ENCODE peak calls at places on chromosome 7, in seven cellular contexts. I is heart left ventricle, J is A549, G is ovary, R is transverse colon, T is stomach, K is Peyer's patch. Z is an unnamed sample.

GRCh38 chr7:30467275-30467674 is 11.3 kb downstream of the NOD1 start:
- DNase-seq in R (no peak), I (peak), T (no peak), G (no peak), J (no peak), K (no peak), Z (peak)

GRCh38 chr7:4707134-4707651 is 25.1 kb downstream of the FOXK1 start:
- DNase-seq in T (no peak), G (no peak), I (no peak), R (no peak), J (no peak), K (no peak), Z (no peak)

GRCh38 chr7:142459557-142459963 is 201.7 kb upstream of the PRSS58 start:
- DNase-seq in J (peak), I (no peak), K (no peak), T (no peak), G (no peak), R (peak), Z (no peak)

GRCh38 chr7:16644987-16645592 is 464 bp downstream of the ANKMY2 start:
- DNase-seq in I (peak), G (peak), K (peak), J (peak), T (peak), R (peak), Z (no peak)

GRCh38 chr7:2053395-2053794 is 179.3 kb downstream of the MAD1L1 start:
- DNase-seq in I (no peak), R (no peak), G (no peak), T (no peak), J (no peak), K (no peak), Z (no peak)

GRCh38 chr7:40324889-40325288 is 190.1 kb downstream of the SUGCT start:
- DNase-seq in I (no peak), J (no peak), G (no peak), T (no peak), K (no peak), R (no peak), Z (no peak)

GRCh38 chr7:106905734-106906133 is 40.7 kb downstream of the PIK3CG start:
- DNase-seq in K (no peak), T (no peak), R (no peak), I (no peak), J (no peak), G (no peak), Z (no peak)

GRCh38 chr7:151088856-151089699 is 2.8 kb downstream of the AGAP3 start:
- DNase-seq in G (peak), R (peak), J (no peak), T (peak), K (no peak), I (peak), Z (no peak)

GRCh38 chr7:110502893-110503465 is 587.9 kb upstream of the LRRN3 start:
- DNase-seq in G (no peak), T (no peak), K (no peak), R (no peak), J (no peak), I (no peak), Z (no peak)

GRCh38 chr7:133771778-133772421 is 355.2 kb upstream of the LRGUK start:
- DNase-seq in J (no peak), R (no peak), I (no peak), G (no peak), K (no peak), T (no peak), Z (no peak)

GRCh38 chr7:17147409-17147808 is 151.0 kb upstream of the AHR start:
- DNase-seq in K (no peak), I (no peak), G (no peak), T (no peak), J (no peak), R (no peak), Z (no peak)

GRCh38 chr7:55065079-55065478 is 46.3 kb downstream of the EGFR start:
- DNase-seq in J (peak), G (no peak), K (no peak), I (peak), T (no peak), R (peak), Z (peak)

GRCh38 chr7:128989961-128990360 is 52.2 kb downstream of the IRF5 start:
- DNase-seq in K (no peak), T (no peak), I (no peak), R (no peak), G (no peak), J (no peak), Z (no peak)

GRCh38 chr7:43582503-43583423 is at the start of gene STK17A:
- DNase-seq in K (peak), J (peak), T (peak), R (peak), I (peak), G (peak), Z (peak)

GRCh38 chr7:39560398-39560797 is 5.8 kb upstream of the YAE1 start:
- DNase-seq in G (no peak), K (no peak), J (no peak), R (no peak), T (no peak), I (no peak), Z (no peak)

GRCh38 chr7:36152756-36153570 is at the start of gene EEPD1:
- DNase-seq in I (peak), K (peak), T (peak), G (peak), J (peak), R (peak), Z (peak)
- TF ChIP-seq POLR2A in I (peak), K (peak), T (peak), G (peak), J (peak), R (peak), Z (peak)

GRCh38 chr7:46784746-46785145 is 797.2 kb downstream of the TNS3 start:
- DNase-seq in T (no peak), G (no peak), K (no peak), J (no peak), I (no peak), R (no peak), Z (no peak)

GRCh38 chr7:46781901-46782439 is 799.9 kb downstream of the TNS3 start:
- DNase-seq in G (no peak), T (no peak), K (no peak), R (no peak), J (no peak), I (no peak), Z (no peak)

GRCh38 chr7:46791180-46791579 is 790.7 kb downstream of the TNS3 start:
- DNase-seq in I (no peak), G (no peak), T (no peak), R (no peak), J (no peak), K (no peak), Z (no peak)

GRCh38 chr7:46786995-46787394 is 794.9 kb downstream of the TNS3 start:
- DNase-seq in R (no peak), I (no peak), G (no peak), T (no peak), J (no peak), K (no peak), Z (no peak)

DNA sequence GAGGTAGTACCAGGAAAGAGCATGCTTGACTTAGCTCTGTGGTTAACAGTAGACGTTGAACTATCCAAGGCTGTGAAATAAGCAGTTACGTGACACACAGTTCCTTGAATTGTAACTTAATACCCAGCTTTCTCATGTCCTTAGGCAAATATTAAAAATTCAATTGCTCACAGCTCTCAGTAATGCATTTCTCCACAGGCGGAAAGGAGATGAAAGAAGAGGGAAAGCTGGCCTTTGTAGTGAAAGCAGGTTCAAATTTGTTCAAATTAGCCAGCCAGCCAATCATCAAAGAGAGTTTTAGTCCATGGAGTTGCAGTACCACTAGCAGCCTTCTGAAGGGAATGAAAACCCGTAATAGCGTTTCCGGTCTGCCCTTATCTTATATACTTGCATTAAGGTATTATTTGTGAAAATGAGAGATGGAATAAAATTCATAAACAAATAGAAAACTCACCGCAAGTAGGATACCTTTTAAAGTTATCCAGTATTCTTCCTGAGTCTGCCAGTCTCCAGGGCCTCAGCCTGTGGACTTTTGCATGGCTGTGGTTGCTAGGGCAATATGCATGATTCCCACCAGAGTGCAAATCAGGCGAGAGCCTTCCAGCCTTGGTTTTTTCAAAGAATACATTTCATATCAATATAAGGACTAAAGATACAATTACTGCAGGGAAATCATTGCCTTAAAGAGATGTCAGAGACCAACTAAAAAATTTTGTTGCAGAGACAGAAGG is 795.5 kb downstream of the TNS3 start:
- DNase-seq in G (no peak), R (no peak), T (no peak), I (no peak), K (no peak), J (no peak), Z (no peak)
- TF ChIP-seq CTCF in G (no peak), R (no peak), T (no peak), I (no peak), K (no peak), J (no peak), Z (no peak)

GRCh38 chr7:876077-876971 is at the start of gene GET4:
- DNase-seq in T (peak), I (peak), R (peak), G (peak), K (peak), J (peak), Z (no peak)
- TF ChIP-seq POLR2A in T (no peak), I (peak), R (peak), G (peak), K (peak), J (peak), Z (peak)

GRCh38 chr7:29113384-29114102 is 32.8 kb downstream of the CPVL start:
- DNase-seq in R (peak), I (no peak), J (peak), T (no peak), K (no peak), G (no peak), Z (no peak)
- TF ChIP-seq CTCF in R (peak), I (peak), J (peak), T (no peak), K (peak), G (no peak), Z (no peak)